ENCODE peak calls at places on chromosomes 7 and 10, in five cellular contexts. One of them, this sample, is unnamed.

GRCh38 chr7:115300228-115300870 is 378.5 kb downstream of the MDFIC start:
- DNase-seq in cardiac muscle cell: peak
- DNase-seq in fibroblast of pulmonary artery: peak
- DNase-seq in breast epithelium: no peak
- DNase-seq in body of pancreas: no peak
- DNase-seq in this sample: peak

GRCh38 chr7:41437257-41438196 is 265.4 kb downstream of the INHBA start:
- DNase-seq in cardiac muscle cell: no peak
- DNase-seq in fibroblast of pulmonary artery: no peak
- DNase-seq in breast epithelium: no peak
- DNase-seq in body of pancreas: no peak
- DNase-seq in this sample: no peak

GRCh38 chr10:546971-547590 is 142.4 kb downstream of the DIP2C start:
- DNase-seq in cardiac muscle cell: peak
- DNase-seq in fibroblast of pulmonary artery: no peak
- DNase-seq in breast epithelium: peak
- DNase-seq in body of pancreas: no peak
- DNase-seq in this sample: peak

GRCh38 chr7:152522551-152522950 is 86.7 kb upstream of the KMT2C start:
- DNase-seq in cardiac muscle cell: peak
- DNase-seq in fibroblast of pulmonary artery: peak
- DNase-seq in breast epithelium: no peak
- DNase-seq in body of pancreas: peak
- DNase-seq in this sample: peak

GRCh38 chr7:41629711-41630111 is 73.2 kb downstream of the INHBA start:
- DNase-seq in cardiac muscle cell: no peak
- DNase-seq in fibroblast of pulmonary artery: peak
- DNase-seq in breast epithelium: no peak
- DNase-seq in body of pancreas: no peak
- DNase-seq in this sample: peak

GRCh38 chr10:71300555-71301370 is 18.3 kb upstream of the SLC29A3 start:
- DNase-seq in cardiac muscle cell: no peak
- DNase-seq in fibroblast of pulmonary artery: no peak
- DNase-seq in breast epithelium: no peak
- DNase-seq in body of pancreas: no peak
- DNase-seq in this sample: no peak

GRCh38 chr10:24849051-24849450 is 103.4 kb downstream of the PRTFDC1 start:
- DNase-seq in cardiac muscle cell: peak
- DNase-seq in fibroblast of pulmonary artery: no peak
- DNase-seq in breast epithelium: no peak
- DNase-seq in body of pancreas: no peak
- DNase-seq in this sample: no peak

GRCh38 chr7:113774182-113774807 is 144.5 kb downstream of the PPP1R3A start:
- DNase-seq in cardiac muscle cell: peak
- DNase-seq in fibroblast of pulmonary artery: peak
- DNase-seq in breast epithelium: no peak
- DNase-seq in body of pancreas: peak
- DNase-seq in this sample: peak

GRCh38 chr10:72013202-72013945 is 49.2 kb downstream of the CHST3 start:
- DNase-seq in cardiac muscle cell: no peak
- DNase-seq in fibroblast of pulmonary artery: no peak
- DNase-seq in breast epithelium: no peak
- DNase-seq in body of pancreas: peak
- DNase-seq in this sample: no peak

GRCh38 chr10:11018426-11018818 is 750 bp downstream of the CELF2 start:
- DNase-seq in cardiac muscle cell: no peak
- DNase-seq in fibroblast of pulmonary artery: no peak
- DNase-seq in breast epithelium: no peak
- DNase-seq in body of pancreas: no peak
- DNase-seq in this sample: no peak

GRCh38 chr7:17010637-17011300 is 129.0 kb upstream of the AGR3 start:
- DNase-seq in cardiac muscle cell: no peak
- DNase-seq in fibroblast of pulmonary artery: no peak
- DNase-seq in breast epithelium: no peak
- DNase-seq in body of pancreas: no peak
- DNase-seq in this sample: no peak

GRCh38 chr10:124992462-124993344 is 50.8 kb downstream of the ZRANB1 start:
- DNase-seq in cardiac muscle cell: peak
- DNase-seq in fibroblast of pulmonary artery: peak
- DNase-seq in breast epithelium: no peak
- DNase-seq in body of pancreas: peak
- DNase-seq in this sample: peak

GRCh38 chr7:158657189-158657746 is 47.3 kb downstream of the NCAPG2 start:
- DNase-seq in cardiac muscle cell: no peak
- DNase-seq in fibroblast of pulmonary artery: no peak
- DNase-seq in breast epithelium: no peak
- DNase-seq in body of pancreas: peak
- DNase-seq in this sample: no peak

GRCh38 chr10:43398939-43399871 is 9.8 kb downstream of the HNRNPF start:
- DNase-seq in cardiac muscle cell: peak
- DNase-seq in fibroblast of pulmonary artery: peak
- DNase-seq in breast epithelium: no peak
- DNase-seq in body of pancreas: peak
- DNase-seq in this sample: peak

DNA sequence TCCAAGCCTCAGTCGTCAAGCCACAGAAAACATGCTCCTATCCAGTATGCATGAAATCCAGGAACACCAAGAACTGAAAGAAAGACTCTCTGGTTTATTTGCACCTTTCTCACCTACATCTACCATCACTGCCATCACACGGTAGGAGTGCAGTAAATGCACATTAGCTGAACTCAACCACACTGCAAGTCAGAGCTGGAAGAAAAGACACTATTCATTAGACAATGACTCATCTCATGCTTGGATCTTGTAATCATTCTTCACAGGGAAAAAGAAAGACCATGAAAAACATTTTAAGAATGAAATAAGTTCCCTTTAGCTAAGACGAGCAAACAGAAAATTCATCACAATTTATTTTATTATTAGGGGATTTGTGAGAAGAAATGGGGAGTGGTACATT is 325.1 kb downstream of the PARD3 start:
- DNase-seq in cardiac muscle cell: peak
- DNase-seq in fibroblast of pulmonary artery: peak
- DNase-seq in breast epithelium: no peak
- DNase-seq in body of pancreas: no peak
- DNase-seq in this sample: peak
- TF ChIP-seq CTCF in cardiac muscle cell: no peak
- TF ChIP-seq CTCF in fibroblast of pulmonary artery: no peak
- TF ChIP-seq CTCF in breast epithelium: no peak
- TF ChIP-seq CTCF in body of pancreas: no peak
- TF ChIP-seq CTCF in this sample: no peak

GRCh38 chr7:145398758-145399157 is 562.9 kb upstream of the TPK1 start:
- DNase-seq in cardiac muscle cell: peak
- DNase-seq in fibroblast of pulmonary artery: peak
- DNase-seq in breast epithelium: no peak
- DNase-seq in body of pancreas: no peak
- DNase-seq in this sample: no peak
- TF ChIP-seq CTCF in cardiac muscle cell: no peak
- TF ChIP-seq CTCF in fibroblast of pulmonary artery: no peak
- TF ChIP-seq CTCF in breast epithelium: no peak
- TF ChIP-seq CTCF in body of pancreas: no peak
- TF ChIP-seq CTCF in this sample: no peak

GRCh38 chr10:100874702-100875483 is 37.9 kb upstream of the SLF2 start:
- DNase-seq in cardiac muscle cell: no peak
- DNase-seq in fibroblast of pulmonary artery: no peak
- DNase-seq in breast epithelium: peak
- DNase-seq in body of pancreas: no peak
- DNase-seq in this sample: no peak

GRCh38 chr10:100869399-100869798 is 43.4 kb upstream of the SLF2 start:
- DNase-seq in cardiac muscle cell: no peak
- DNase-seq in fibroblast of pulmonary artery: no peak
- DNase-seq in breast epithelium: no peak
- DNase-seq in body of pancreas: no peak
- DNase-seq in this sample: no peak

GRCh38 chr10:100873825-100874326 is 38.9 kb upstream of the SLF2 start:
- DNase-seq in cardiac muscle cell: no peak
- DNase-seq in fibroblast of pulmonary artery: no peak
- DNase-seq in breast epithelium: no peak
- DNase-seq in body of pancreas: no peak
- DNase-seq in this sample: no peak

GRCh38 chr10:100873081-100873824 is 39.5 kb upstream of the SLF2 start:
- DNase-seq in cardiac muscle cell: no peak
- DNase-seq in fibroblast of pulmonary artery: no peak
- DNase-seq in breast epithelium: no peak
- DNase-seq in body of pancreas: no peak
- DNase-seq in this sample: no peak

GRCh38 chr10:100872034-100872791 is 40.5 kb upstream of the SLF2 start:
- DNase-seq in cardiac muscle cell: peak
- DNase-seq in fibroblast of pulmonary artery: peak
- DNase-seq in breast epithelium: no peak
- DNase-seq in body of pancreas: peak
- DNase-seq in this sample: peak
- TF ChIP-seq CTCF in cardiac muscle cell: peak
- TF ChIP-seq CTCF in fibroblast of pulmonary artery: peak
- TF ChIP-seq CTCF in breast epithelium: no peak
- TF ChIP-seq CTCF in body of pancreas: peak
- TF ChIP-seq CTCF in this sample: peak

DNA sequence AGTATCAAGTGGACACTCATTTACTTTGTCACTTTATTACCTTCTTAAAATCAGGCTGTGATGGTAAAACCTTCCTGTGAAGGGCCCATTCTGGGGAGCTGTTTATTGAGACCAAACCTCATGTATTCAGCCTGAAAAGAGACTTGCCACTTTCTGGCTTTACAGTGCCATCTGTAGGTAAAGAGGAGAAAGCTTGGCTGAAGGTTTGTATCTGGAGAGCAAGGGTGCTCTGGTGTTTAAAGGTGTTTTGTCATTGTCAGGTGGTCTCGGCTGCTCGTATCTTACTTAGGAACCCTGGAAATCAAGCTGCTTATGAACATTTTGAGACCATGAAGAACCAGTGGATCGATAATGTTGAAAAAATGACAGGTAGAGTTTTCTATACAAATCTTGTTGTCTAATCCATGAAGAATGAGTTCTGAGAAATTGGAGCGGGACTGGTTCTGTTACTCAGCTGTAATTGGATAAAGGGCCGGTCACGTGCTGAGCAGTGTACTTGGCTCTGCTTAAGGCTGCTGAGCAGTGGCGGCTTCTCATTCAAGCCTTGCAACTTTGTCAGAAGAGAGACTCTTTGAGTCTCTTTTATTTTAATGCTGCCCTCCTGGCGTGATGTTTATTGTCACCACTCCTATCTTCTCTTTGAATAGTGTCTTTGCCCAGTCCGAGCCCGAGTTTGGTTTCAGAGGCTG is 46.9 kb downstream of the AP3M1 start:
- DNase-seq in cardiac muscle cell: peak
- DNase-seq in fibroblast of pulmonary artery: peak
- DNase-seq in breast epithelium: no peak
- DNase-seq in body of pancreas: no peak
- DNase-seq in this sample: peak
- TF ChIP-seq CTCF in cardiac muscle cell: peak
- TF ChIP-seq CTCF in fibroblast of pulmonary artery: peak
- TF ChIP-seq CTCF in breast epithelium: no peak
- TF ChIP-seq CTCF in body of pancreas: no peak
- TF ChIP-seq CTCF in this sample: peak

DNA sequence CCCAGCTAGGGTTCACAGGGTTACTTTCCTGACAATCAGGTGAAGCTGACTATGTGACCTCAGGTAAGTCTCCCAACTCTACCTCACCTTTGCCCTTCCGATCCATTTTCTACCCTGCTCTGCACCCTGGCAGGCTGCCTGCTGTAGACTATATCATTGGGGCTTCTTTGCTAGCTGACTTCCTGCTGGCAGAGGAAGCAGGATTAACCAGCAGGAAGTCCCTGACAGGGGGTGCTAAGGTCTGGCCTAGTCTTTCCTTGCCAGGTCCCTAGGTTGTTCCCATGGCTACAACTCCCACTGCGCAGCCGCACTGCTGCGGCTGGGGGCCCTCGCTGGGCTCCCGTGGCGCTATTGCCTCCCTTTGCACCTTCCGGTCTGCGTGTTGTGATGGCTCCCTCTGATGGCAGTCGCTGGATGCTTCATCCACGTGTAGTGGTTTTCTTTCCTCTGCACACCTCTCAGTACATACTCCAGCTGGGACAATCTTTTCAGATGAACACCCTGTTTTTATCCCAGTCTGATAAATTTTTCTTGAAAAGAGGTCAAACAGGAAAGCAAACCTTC is 365.9 kb downstream of the REEP3 start:
- DNase-seq in cardiac muscle cell: peak
- DNase-seq in fibroblast of pulmonary artery: no peak
- DNase-seq in breast epithelium: no peak
- DNase-seq in body of pancreas: peak
- DNase-seq in this sample: no peak
- TF ChIP-seq CTCF in cardiac muscle cell: peak
- TF ChIP-seq CTCF in fibroblast of pulmonary artery: peak
- TF ChIP-seq CTCF in breast epithelium: no peak
- TF ChIP-seq CTCF in body of pancreas: peak
- TF ChIP-seq CTCF in this sample: no peak

GRCh38 chr7:50274361-50274760 is 30.2 kb upstream of the IKZF1 start:
- DNase-seq in cardiac muscle cell: no peak
- DNase-seq in fibroblast of pulmonary artery: no peak
- DNase-seq in breast epithelium: no peak
- DNase-seq in body of pancreas: no peak
- DNase-seq in this sample: no peak

GRCh38 chr7:50273301-50273700 is 31.2 kb upstream of the IKZF1 start:
- DNase-seq in cardiac muscle cell: no peak
- DNase-seq in fibroblast of pulmonary artery: no peak
- DNase-seq in breast epithelium: no peak
- DNase-seq in body of pancreas: no peak
- DNase-seq in this sample: no peak

GRCh38 chr7:50275430-50275829 is 29.1 kb upstream of the IKZF1 start:
- DNase-seq in cardiac muscle cell: no peak
- DNase-seq in fibroblast of pulmonary artery: no peak
- DNase-seq in breast epithelium: no peak
- DNase-seq in body of pancreas: no peak
- DNase-seq in this sample: no peak

GRCh38 chr7:50272808-50273207 is 31.7 kb upstream of the IKZF1 start:
- DNase-seq in cardiac muscle cell: no peak
- DNase-seq in fibroblast of pulmonary artery: no peak
- DNase-seq in breast epithelium: no peak
- DNase-seq in body of pancreas: no peak
- DNase-seq in this sample: no peak

GRCh38 chr7:50273870-50274269 is 30.6 kb upstream of the IKZF1 start:
- DNase-seq in cardiac muscle cell: no peak
- DNase-seq in fibroblast of pulmonary artery: no peak
- DNase-seq in breast epithelium: no peak
- DNase-seq in body of pancreas: no peak
- DNase-seq in this sample: no peak
- TF ChIP-seq CTCF in cardiac muscle cell: no peak
- TF ChIP-seq CTCF in fibroblast of pulmonary artery: no peak
- TF ChIP-seq CTCF in breast epithelium: no peak
- TF ChIP-seq CTCF in body of pancreas: no peak
- TF ChIP-seq CTCF in this sample: no peak

This sample was measured in foreskin fibroblast.